ENCODE peak calls at places on chromosome 14, in eight cellular contexts. I is sigmoid colon, T is K562, C is prostate gland, U is breast epithelium, S is transverse colon, Y is GM12878, L is HCT116. D is an unnamed sample. For H3K4me1, the result is how much of the 10 kb centered on the place peaks cover.

GRCh38 chr14:24160499-24160849 is 591 bp upstream of the IRF9 start:
- DNase-seq in I (no peak), T (no peak), C (no peak), U (no peak), S (no peak), Y (no peak), L (no peak), D (no peak)

GRCh38 chr14:47278233-47278842 is 397.1 kb downstream of the MDGA2 start:
- DNase-seq in I (no peak), T (peak), C (no peak), U (no peak), S (peak), Y (no peak), L (peak), D (peak)

GRCh38 chr14:60805881-60806569 is 71.5 kb downstream of the MNAT1 start:
- DNase-seq in I (no peak), T (no peak), C (no peak), U (no peak), S (no peak), Y (no peak), L (no peak), D (no peak)

GRCh38 chr14:70856851-70857498 is 47.7 kb upstream of the MAP3K9 start:
- DNase-seq in I (no peak), T (no peak), C (no peak), U (no peak), S (no peak), Y (no peak), L (no peak), D (no peak)

GRCh38 chr14:89011727-89012271 is 187.3 kb downstream of the TTC8 start:
- DNase-seq in I (no peak), T (no peak), C (no peak), U (no peak), S (no peak), Y (no peak), L (no peak), D (no peak)

GRCh38 chr14:95609398-95609990 is 74.6 kb downstream of the GLRX5 start:
- DNase-seq in I (no peak), T (peak), C (peak), U (no peak), S (no peak), Y (no peak), L (peak), D (peak)

GRCh38 chr14:38867561-38868150 is 235.4 kb downstream of the SEC23A start:
- DNase-seq in I (peak), T (peak), C (peak), U (peak), S (peak), Y (no peak), L (peak), D (peak)

GRCh38 chr14:57918791-57919190 is 52.9 kb upstream of the SLC35F4 start:
- DNase-seq in I (no peak), T (no peak), C (no peak), U (no peak), S (no peak), Y (no peak), L (no peak), D (no peak)

GRCh38 chr14:55514819-55515470 is 65.1 kb upstream of the KTN1 start:
- DNase-seq in I (no peak), T (no peak), C (no peak), U (no peak), S (no peak), Y (no peak), L (peak), D (no peak)

GRCh38 chr14:61965030-61965745 is 203.0 kb downstream of the SNAPC1 start:
- DNase-seq in I (no peak), T (no peak), C (no peak), U (no peak), S (no peak), Y (no peak), L (no peak), D (no peak)

GRCh38 chr14:43215524-43215923 is 1291.6 kb downstream of the FSCB start:
- DNase-seq in I (no peak), T (no peak), C (no peak), U (no peak), S (no peak), Y (no peak), L (no peak), D (no peak)

GRCh38 chr14:74950795-74951442 is 4.5 kb downstream of the PGF start:
- DNase-seq in I (no peak), T (no peak), C (no peak), U (no peak), S (peak), Y (no peak), L (no peak), D (peak)

GRCh38 chr14:61608245-61609142 is 86.8 kb upstream of the HIF1A start:
- DNase-seq in I (no peak), T (no peak), C (no peak), U (no peak), S (no peak), Y (no peak), L (no peak), D (no peak)

GRCh38 chr14:56185991-56186390 is 67.8 kb downstream of the PELI2 start:
- DNase-seq in I (no peak), T (no peak), C (no peak), U (no peak), S (no peak), Y (no peak), L (no peak), D (no peak)

GRCh38 chr14:50741571-50741970 is 73.5 kb upstream of the SAV1 start:
- DNase-seq in I (no peak), T (no peak), C (peak), U (no peak), S (no peak), Y (no peak), L (peak), D (no peak)

GRCh38 chr14:64857979-64858740 is 21.5 kb downstream of the SPTB start:
- DNase-seq in I (no peak), T (no peak), C (no peak), U (no peak), S (no peak), Y (no peak), L (no peak), D (no peak)

GRCh38 chr14:29745863-29746262 is 181.8 kb downstream of the PRKD1 start:
- DNase-seq in I (no peak), T (no peak), C (no peak), U (no peak), S (no peak), Y (no peak), L (no peak), D (no peak)

GRCh38 chr14:65414961-65415589 is 2.5 kb downstream of the FUT8 start:
- DNase-seq in I (no peak), T (no peak), C (no peak), U (no peak), S (no peak), Y (no peak), L (no peak), D (no peak)

GRCh38 chr14:88323520-88324199 is 591 bp upstream of the KCNK10 start:
- DNase-seq in I (no peak), T (no peak), C (no peak), U (no peak), S (no peak), Y (no peak), L (no peak), D (no peak)

GRCh38 chr14:94969766-94970165 is 187.6 kb downstream of the DICER1 start:
- DNase-seq in I (no peak), T (no peak), C (no peak), U (no peak), S (no peak), Y (no peak), L (no peak), D (no peak)

GRCh38 chr14:65709576-65709975 is 297.0 kb downstream of the FUT8 start:
- DNase-seq in I (no peak), T (no peak), C (no peak), U (no peak), S (no peak), Y (no peak), L (no peak), D (peak)

GRCh38 chr14:65431951-65432350 is 19.4 kb downstream of the FUT8 start:
- DNase-seq in I (no peak), T (no peak), C (no peak), U (no peak), S (no peak), Y (no peak), L (no peak), D (no peak)

GRCh38 chr14:88660056-88660455 is 97.2 kb downstream of the ZC3H14 start:
- DNase-seq in I (no peak), T (no peak), C (no peak), U (no peak), S (no peak), Y (no peak), L (no peak), D (no peak)

GRCh38 chr14:74973003-74973614 is 17.7 kb upstream of the PGF start:
- DNase-seq in I (peak), T (no peak), C (no peak), U (no peak), S (peak), Y (no peak), L (no peak), D (no peak)

DNA sequence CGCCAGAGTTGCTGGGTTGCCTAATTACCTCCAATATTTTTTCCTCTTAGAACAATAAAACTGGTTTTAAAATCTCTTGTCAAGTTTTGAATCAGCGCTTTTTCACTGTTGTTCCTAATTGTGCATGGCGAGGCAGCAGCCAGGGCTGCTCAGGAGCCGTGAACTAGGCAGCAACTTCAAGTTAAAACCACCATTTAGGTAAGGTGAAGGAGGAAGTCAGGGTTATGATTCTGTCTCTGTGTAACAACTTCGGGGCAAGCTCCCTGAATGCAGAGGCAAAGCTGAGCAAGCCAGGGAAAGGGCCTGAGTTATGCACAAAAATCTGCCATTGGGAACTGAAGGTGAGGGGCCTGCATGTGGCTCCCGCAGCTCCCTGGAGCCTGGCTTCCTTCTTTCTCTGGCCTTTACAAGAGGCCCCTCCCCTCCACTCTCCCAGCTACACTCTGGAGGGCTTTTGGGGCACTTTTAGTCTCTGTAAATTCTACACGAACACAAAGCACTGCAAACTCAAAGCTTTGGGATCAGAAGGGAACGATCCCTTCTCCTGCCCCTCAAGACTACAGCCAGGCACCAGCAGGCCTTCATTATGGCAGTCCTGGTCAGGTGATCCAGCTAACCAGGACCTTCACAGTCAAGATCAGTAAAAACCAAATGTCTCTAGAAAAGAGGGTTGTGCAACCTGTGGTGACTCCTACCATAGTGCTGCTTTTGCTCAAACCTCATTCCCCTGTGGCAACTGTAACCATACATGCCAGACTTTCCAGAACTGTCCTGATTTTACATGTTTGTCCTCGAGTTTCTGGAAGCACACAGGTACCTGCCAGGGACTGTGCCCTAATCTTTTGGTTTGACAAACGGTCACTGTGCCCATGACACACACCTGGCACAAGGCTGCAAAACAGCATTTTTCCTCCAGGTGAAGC is 67.3 kb upstream of the PTGR2 start:
- DNase-seq in I (peak), T (no peak), C (peak), U (no peak), S (no peak), Y (no peak), L (no peak), D (peak)
- TF ChIP-seq POLR2AphosphoS5 in I (peak), T (no peak), C (peak), U (peak), S (peak), Y (no peak), L (no peak), D (peak)

GRCh38 chr14:69712217-69712565 is 54.8 kb upstream of the SRSF5 start:
- DNase-seq in I (no peak), T (no peak), C (no peak), U (no peak), S (no peak), Y (no peak), L (no peak), D (no peak)
- H3K4me1 ChIP-seq in I (under half), T (under half), C (under half), U (under half), S (under half), Y (under half), L (under half), D (half or more)

DNA sequence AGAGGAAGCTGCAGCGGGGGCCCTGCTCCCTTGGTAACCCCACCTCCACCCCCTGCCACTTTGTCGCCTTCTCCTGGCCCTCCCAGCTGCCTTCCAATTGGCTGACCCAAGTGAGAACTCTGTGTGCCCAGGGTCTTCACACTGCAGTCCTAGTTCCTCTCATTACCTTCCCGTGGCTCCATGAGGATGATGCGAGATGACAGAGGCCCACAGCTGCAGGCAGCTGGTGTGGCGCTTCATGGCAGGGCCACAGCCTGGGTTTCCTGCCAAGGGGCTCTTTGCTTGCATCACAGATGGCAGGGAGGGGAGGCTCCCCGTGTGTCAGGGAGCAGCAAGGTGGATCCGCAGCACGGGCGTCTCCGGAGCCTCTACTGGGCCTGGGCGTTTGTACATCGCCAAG is 29.0 kb downstream of the DEGS2 start:
- DNase-seq in I (no peak), T (no peak), C (no peak), U (no peak), S (no peak), Y (no peak), L (no peak), D (no peak)
- TF ChIP-seq POLR2A in I (no peak), T (no peak), C (no peak), U (no peak), S (no peak), Y (peak), L (no peak), D (no peak)

GRCh38 chr14:103016594-103016993 is 40.8 kb downstream of the CDC42BPB start:
- DNase-seq in I (no peak), T (no peak), C (no peak), U (peak), S (no peak), Y (no peak), L (no peak), D (no peak)
- TF ChIP-seq POLR2AphosphoS5 in I (no peak), T (no peak), C (no peak), U (no peak), S (no peak), Y (no peak), L (no peak), D (no peak)

DNA sequence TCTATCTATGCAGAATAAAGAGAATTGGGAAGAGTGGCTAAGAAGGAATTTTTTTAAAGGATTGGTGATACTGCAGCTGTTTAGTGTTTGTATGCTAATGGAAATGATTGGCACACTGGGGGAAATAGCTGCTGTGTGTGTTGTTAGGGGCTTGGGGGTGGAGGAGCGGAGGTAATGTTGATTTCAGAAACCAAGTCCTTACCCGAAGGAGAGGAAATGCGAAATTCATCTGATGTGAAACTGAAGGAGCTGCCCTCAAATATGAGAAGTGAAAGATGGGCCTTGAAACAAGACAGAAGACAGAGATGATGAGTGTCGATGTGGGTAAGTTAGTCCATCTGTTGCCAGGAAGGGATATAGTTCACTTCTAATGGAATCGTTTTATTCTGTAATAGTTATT is 21.2 kb upstream of the RNASE12 start:
- DNase-seq in I (no peak), T (no peak), C (no peak), U (no peak), S (no peak), Y (no peak), L (no peak), D (no peak)
- H3K4me1 ChIP-seq in I (under half), T (under half), C (under half), U (under half), S (under half), Y (under half), L (under half), D (half or more)

GRCh38 chr14:76956253-76957090 is 72.0 kb downstream of the IRF2BPL start:
- DNase-seq in I (peak), T (peak), C (peak), U (peak), S (peak), Y (no peak), L (peak), D (peak)
- TF ChIP-seq POLR2A in I (no peak), T (peak), C (peak), U (no peak), S (peak), Y (peak), L (no peak), D (no peak)

DNA sequence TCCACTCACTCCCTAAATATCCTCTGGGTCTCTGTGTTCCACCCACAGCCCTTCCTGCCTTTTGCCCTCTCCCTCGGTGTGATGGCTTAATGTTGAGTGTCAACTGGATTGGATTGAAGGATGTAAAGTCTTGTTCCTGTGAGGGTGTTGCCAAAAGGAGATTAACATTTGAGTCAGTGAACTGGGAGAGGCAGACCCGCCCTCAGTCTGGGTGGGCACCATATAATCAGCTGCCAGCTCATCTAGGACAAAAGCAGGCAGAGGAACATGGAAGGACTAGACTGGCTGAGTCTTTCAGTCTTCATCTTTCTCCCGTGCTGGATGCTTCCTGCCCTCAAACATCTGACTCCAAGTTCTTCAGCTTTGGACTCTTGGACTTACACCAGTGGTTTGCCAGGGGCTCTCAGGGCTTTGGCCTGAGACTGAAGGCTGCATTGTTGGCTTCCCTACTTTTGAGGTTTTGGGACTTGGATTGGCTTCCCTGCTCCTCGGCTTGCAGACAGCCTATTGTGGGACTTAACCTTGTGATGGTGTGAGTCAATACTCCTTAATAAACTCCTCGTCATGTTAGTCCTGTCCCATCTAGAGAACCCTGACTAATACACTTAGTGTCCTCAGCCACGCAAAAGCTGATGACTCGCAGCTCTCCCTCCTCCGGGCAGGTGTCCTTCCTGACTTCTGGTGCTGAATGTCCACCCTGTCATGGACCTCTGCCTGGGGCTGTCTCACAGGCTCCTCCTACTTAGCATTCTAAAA is 5.9 kb downstream of the DGLUCY start:
- DNase-seq in I (no peak), T (no peak), C (no peak), U (no peak), S (peak), Y (no peak), L (peak), D (peak)
- TF ChIP-seq POLR2AphosphoS5 in I (no peak), T (no peak), C (no peak), U (no peak), S (no peak), Y (no peak), L (peak), D (no peak)

GRCh38 chr14:105087963-105088811 is 23.0 kb upstream of the GPR132 start:
- DNase-seq in I (peak), T (no peak), C (no peak), U (peak), S (peak), Y (no peak), L (no peak), D (peak)
- H3K4me1 ChIP-seq in I (under half), T (half or more), C (under half), U (under half), S (half or more), Y (under half), L (half or more), D (half or more)

GRCh38 chr14:67816326-67817009 is at the start of gene ZFYVE26:
- DNase-seq in I (peak), T (peak), C (peak), U (peak), S (peak), Y (peak), L (peak), D (peak)
- TF ChIP-seq POLR2A in I (no peak), T (peak), C (peak), U (peak), S (peak), Y (peak), L (no peak), D (no peak)

GRCh38 chr14:76963366-76963765 is 65.1 kb downstream of the IRF2BPL start:
- DNase-seq in I (no peak), T (no peak), C (peak), U (no peak), S (no peak), Y (no peak), L (no peak), D (no peak)

GRCh38 chr14:76958975-76959710 is 69.4 kb downstream of the IRF2BPL start:
- DNase-seq in I (peak), T (peak), C (peak), U (no peak), S (no peak), Y (peak), L (peak), D (no peak)

GRCh38 chr14:76962303-76962660 is 66.2 kb downstream of the IRF2BPL start:
- DNase-seq in I (no peak), T (no peak), C (no peak), U (no peak), S (no peak), Y (no peak), L (no peak), D (no peak)

GRCh38 chr14:76964695-76965094 is 63.8 kb downstream of the IRF2BPL start:
- DNase-seq in I (no peak), T (no peak), C (no peak), U (no peak), S (no peak), Y (no peak), L (no peak), D (no peak)

DNA sequence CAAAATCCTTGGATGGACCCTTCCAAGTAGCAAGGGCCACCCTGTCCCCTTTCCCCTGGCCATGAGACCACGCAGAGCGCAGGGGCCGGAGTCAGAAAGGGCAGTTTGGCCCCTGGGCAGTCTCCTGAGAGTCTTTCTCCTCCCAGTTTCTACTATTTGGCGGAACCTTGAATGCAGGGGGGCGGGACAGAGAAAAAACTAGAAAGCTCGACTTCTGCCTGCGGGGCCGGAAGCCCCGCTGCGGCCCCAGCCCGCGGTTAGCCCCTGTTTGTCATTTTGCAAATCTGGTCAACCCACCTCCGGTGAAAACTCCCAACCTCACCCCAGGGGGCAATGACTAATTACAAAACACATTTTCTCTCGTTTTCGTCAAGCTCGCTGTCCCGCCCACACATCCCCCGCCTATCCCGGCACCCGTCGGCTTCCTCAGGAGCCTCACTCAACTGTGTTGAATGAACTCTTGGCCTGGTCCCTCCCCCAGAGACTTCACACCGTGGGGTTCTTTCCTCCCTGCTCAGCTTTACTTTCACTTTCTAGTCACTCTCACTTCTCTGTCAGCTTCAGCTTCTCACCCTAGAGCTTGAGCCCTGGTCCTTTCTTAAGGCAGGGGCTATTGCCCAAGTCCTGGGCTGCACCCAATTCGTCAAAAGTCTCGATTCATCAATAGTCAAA is 66.7 kb downstream of the IRF2BPL start:
- DNase-seq in I (peak), T (peak), C (peak), U (peak), S (peak), Y (peak), L (peak), D (peak)
- TF ChIP-seq POLR2AphosphoS5 in I (peak), T (peak), C (peak), U (no peak), S (peak), Y (peak), L (peak), D (peak)

D was measured in stomach.